ENCODE peak calls at places on chromosomes 1 and 21, in seven cellular contexts. D, T, X, K, Q, S and V are unnamed samples.

GRCh38 chr1:217462159-217462558 is 168.7 kb downstream of the GPATCH2 start:
- DNase-seq in Q (no peak), X (no peak), D (no peak), S (no peak), K (no peak), T (no peak), V (no peak)

GRCh38 chr1:19517017-19517416 is 31.7 kb upstream of the CAPZB start:
- DNase-seq in T (no peak), Q (no peak), X (no peak), K (no peak), S (no peak), D (no peak), V (no peak)

GRCh38 chr21:44880762-44881585 is 7.5 kb upstream of the PTTG1IP start:
- DNase-seq in D (no peak), X (no peak), Q (no peak), S (no peak), K (no peak), T (no peak), V (no peak)

GRCh38 chr1:203176744-203177460 is 1.3 kb upstream of the MYBPH start:
- DNase-seq in X (no peak), Q (no peak), K (no peak), S (no peak), T (no peak), D (no peak), V (no peak)

GRCh38 chr1:9085306-9085940 is 16.0 kb upstream of the SLC2A5 start:
- DNase-seq in T (no peak), K (no peak), S (no peak), D (no peak), Q (no peak), X (peak), V (no peak)

GRCh38 chr1:93774707-93775106 is 93.1 kb upstream of the BCAR3 start:
- DNase-seq in Q (no peak), D (no peak), X (no peak), T (no peak), S (no peak), K (no peak), V (no peak)

GRCh38 chr1:91015794-91016550 is 5.9 kb downstream of the ZNF644 start:
- DNase-seq in K (peak), T (no peak), X (no peak), D (no peak), S (no peak), Q (no peak), V (no peak)

GRCh38 chr1:150841626-150842025 is 33.6 kb upstream of the CTSK start:
- DNase-seq in Q (peak), X (no peak), D (no peak), S (no peak), K (no peak), T (no peak), V (peak)

GRCh38 chr1:154170547-154171221 is 15.8 kb upstream of the NUP210L start:
- DNase-seq in K (no peak), D (no peak), T (no peak), X (no peak), S (no peak), Q (no peak), V (peak)

GRCh38 chr1:110356379-110356778 is 17.2 kb downstream of the RBM15 start:
- DNase-seq in D (no peak), Q (no peak), S (no peak), K (no peak), X (peak), T (no peak), V (no peak)

GRCh38 chr1:235074335-235075120 is 54.1 kb downstream of the TOMM20 start:
- DNase-seq in T (no peak), Q (peak), D (peak), S (peak), K (no peak), X (peak), V (peak)

GRCh38 chr1:228351850-228352249 is 54.8 kb downstream of the TRIM11 start:
- DNase-seq in K (no peak), Q (no peak), S (no peak), D (no peak), X (no peak), T (no peak), V (no peak)

GRCh38 chr1:9652379-9653194 is 1.1 kb downstream of the PIK3CD start:
- DNase-seq in X (no peak), Q (peak), T (no peak), S (peak), K (no peak), D (peak), V (peak)

GRCh38 chr1:29686012-29686930 is 449.9 kb downstream of the PTPRU start:
- DNase-seq in X (no peak), S (no peak), K (no peak), D (no peak), T (no peak), Q (no peak), V (no peak)

GRCh38 chr1:186183970-186184628 is 191.0 kb downstream of the TPR start:
- DNase-seq in S (no peak), X (no peak), T (no peak), K (no peak), Q (peak), D (peak), V (no peak)

GRCh38 chr1:34262023-34262422 is 85.3 kb downstream of the C1orf94 start:
- DNase-seq in X (no peak), K (no peak), Q (no peak), D (no peak), S (no peak), T (no peak), V (no peak)

GRCh38 chr21:40863839-40864238 is 16.9 kb upstream of the DSCAM start:
- DNase-seq in K (no peak), D (no peak), X (no peak), S (no peak), T (no peak), Q (no peak), V (no peak)

GRCh38 chr1:13583592-13583963 is at the start of gene PDPN:
- DNase-seq in X (no peak), T (peak), Q (no peak), K (no peak), S (no peak), D (no peak), V (no peak)

GRCh38 chr1:66090863-66091457 is 298.3 kb downstream of the PDE4B start:
- DNase-seq in T (no peak), S (no peak), Q (no peak), D (no peak), X (no peak), K (no peak), V (no peak)

GRCh38 chr1:46611691-46612221 is 4.9 kb downstream of the MOB3C start:
- DNase-seq in T (no peak), K (no peak), X (no peak), Q (no peak), S (no peak), D (no peak), V (no peak)

GRCh38 chr21:31558839-31559367 is 100.6 kb upstream of the SOD1 start:
- DNase-seq in S (peak), D (peak), X (peak), Q (peak), K (no peak), T (peak), V (peak)
- TF ChIP-seq CTCF in S (no peak), D (no peak), X (no peak), Q (no peak), K (no peak), T (no peak), V (peak)

DNA sequence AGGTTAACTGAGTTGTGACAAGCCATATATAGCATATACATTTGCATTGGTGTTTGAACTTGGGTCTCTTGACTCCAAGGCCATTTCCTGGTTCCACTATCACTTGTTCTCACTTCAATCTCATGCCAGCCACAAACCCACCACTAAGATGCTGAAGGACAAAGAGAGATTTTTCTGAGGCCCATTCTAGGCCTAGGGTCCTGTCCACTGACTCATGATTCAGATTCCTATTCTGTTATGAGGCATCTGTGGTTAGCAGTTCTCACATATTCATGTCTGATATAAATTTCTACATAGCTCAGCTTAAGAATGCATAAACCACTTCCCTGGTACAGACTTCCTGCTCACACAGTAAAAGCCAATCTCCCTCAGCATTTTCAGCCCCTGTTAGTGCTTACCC is 326.1 kb upstream of the BEND5 start:
- DNase-seq in T (no peak), D (no peak), Q (no peak), K (no peak), X (no peak), S (no peak), V (no peak)
- TF ChIP-seq CTCF in T (no peak), D (no peak), Q (no peak), K (no peak), X (no peak), S (no peak), V (no peak)

GRCh38 chr1:38138498-38139233 is 92.1 kb upstream of the POU3F1 start:
- DNase-seq in S (peak), Q (no peak), K (peak), T (peak), D (no peak), X (peak), V (no peak)
- TF ChIP-seq CTCF in S (no peak), Q (no peak), K (no peak), T (peak), D (no peak), X (no peak), V (no peak)

DNA sequence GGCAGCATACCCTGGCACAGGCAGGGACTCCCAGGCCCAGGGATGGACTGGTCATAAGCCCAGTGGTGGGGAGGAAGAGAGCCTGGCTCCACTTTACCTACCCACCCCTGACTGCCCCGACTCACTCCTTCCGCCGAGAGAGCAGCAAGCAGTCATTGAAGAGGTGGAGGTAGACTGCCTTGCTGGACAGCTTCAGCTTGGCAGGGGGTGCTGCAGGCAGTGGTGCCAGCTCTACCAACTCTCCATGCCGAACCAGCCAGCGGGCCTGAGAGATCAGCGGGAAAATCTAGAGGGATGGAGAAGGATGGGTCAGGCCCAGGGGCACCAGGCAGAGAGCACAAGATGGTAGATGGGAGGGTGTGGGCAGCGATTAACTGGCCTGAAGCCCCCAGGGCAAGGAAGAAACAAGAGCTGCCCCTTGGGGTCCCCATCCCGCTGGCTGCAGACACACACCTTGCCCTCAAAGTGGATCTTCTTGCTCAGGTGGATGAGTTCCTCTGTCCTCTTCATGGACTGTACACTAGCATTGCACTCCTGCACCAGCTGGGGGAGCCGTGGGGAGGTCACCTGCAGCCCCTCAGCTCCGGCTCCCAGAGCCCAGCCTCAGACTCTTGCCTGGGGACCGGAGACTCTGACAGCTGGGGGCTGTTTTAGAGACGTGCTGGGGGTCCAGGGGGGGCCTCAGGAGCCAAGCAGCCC is 7.7 kb downstream of the ARHGEF19 start:
- DNase-seq in K (no peak), X (no peak), T (no peak), Q (no peak), D (no peak), S (peak), V (peak)
- TF ChIP-seq CTCF in K (no peak), X (no peak), T (no peak), Q (peak), D (peak), S (no peak), V (peak)

GRCh38 chr21:42833439-42833815 is 45.9 kb downstream of the WDR4 start:
- DNase-seq in T (no peak), Q (peak), X (no peak), D (no peak), K (no peak), S (peak), V (peak)
- TF ChIP-seq CTCF in T (no peak), Q (peak), X (no peak), D (peak), K (peak), S (no peak), V (peak)

GRCh38 chr1:215181518-215181917 is 99.0 kb downstream of the KCNK2 start:
- DNase-seq in X (no peak), K (no peak), Q (no peak), T (no peak), S (no peak), D (no peak), V (no peak)
- TF ChIP-seq CTCF in X (no peak), K (peak), Q (no peak), T (no peak), S (no peak), D (no peak), V (no peak)